ENCODE peak calls at places on chromosome 12, in four cellular contexts. One of them, this sample, is unnamed.

GRCh38 chr12:113186033-113186365 is 478 bp downstream of the RITA1 start:
- DNase-seq in NCI-H1417: peak
- DNase-seq in IMR-90: peak
- DNase-seq in ureter: no peak
- DNase-seq in this sample: no peak

GRCh38 chr12:15196678-15197267 is 24.4 kb downstream of the RERG start:
- DNase-seq in NCI-H1417: no peak
- DNase-seq in IMR-90: no peak
- DNase-seq in ureter: no peak
- DNase-seq in this sample: no peak

GRCh38 chr12:12922191-12922616 is 29.8 kb downstream of the GPRC5D start:
- DNase-seq in NCI-H1417: no peak
- DNase-seq in IMR-90: peak
- DNase-seq in ureter: no peak
- DNase-seq in this sample: peak

GRCh38 chr12:111084172-111084571 is 163.8 kb upstream of the MYL2 start:
- DNase-seq in NCI-H1417: no peak
- DNase-seq in IMR-90: no peak
- DNase-seq in ureter: no peak
- DNase-seq in this sample: no peak

GRCh38 chr12:80442426-80443222 is 1.4 kb upstream of the PTPRQ start:
- DNase-seq in NCI-H1417: no peak
- DNase-seq in IMR-90: peak
- DNase-seq in ureter: no peak
- DNase-seq in this sample: no peak

GRCh38 chr12:59191372-59191771 is 271.1 kb upstream of the LRIG3 start:
- DNase-seq in NCI-H1417: no peak
- DNase-seq in IMR-90: no peak
- DNase-seq in ureter: no peak
- DNase-seq in this sample: no peak

GRCh38 chr12:132955094-132955932 is 793 bp downstream of the ZNF605 start:
- DNase-seq in NCI-H1417: no peak
- DNase-seq in IMR-90: peak
- DNase-seq in ureter: peak
- DNase-seq in this sample: peak

GRCh38 chr12:67701121-67701520 is 52.6 kb downstream of the DYRK2 start:
- DNase-seq in NCI-H1417: no peak
- DNase-seq in IMR-90: peak
- DNase-seq in ureter: no peak
- DNase-seq in this sample: peak

GRCh38 chr12:101051901-101052550 is 158.0 kb downstream of the SLC5A8 start:
- DNase-seq in NCI-H1417: no peak
- DNase-seq in IMR-90: peak
- DNase-seq in ureter: no peak
- DNase-seq in this sample: peak

GRCh38 chr12:29053567-29053966 is 95.5 kb upstream of the FAR2 start:
- DNase-seq in NCI-H1417: no peak
- DNase-seq in IMR-90: no peak
- DNase-seq in ureter: no peak
- DNase-seq in this sample: no peak

GRCh38 chr12:115216300-115216699 is 532.3 kb upstream of the TBX3 start:
- DNase-seq in NCI-H1417: no peak
- DNase-seq in IMR-90: peak
- DNase-seq in ureter: no peak
- DNase-seq in this sample: no peak

This sample was measured in EH.